ENCODE peak calls at places on chromosome 6, in five cellular contexts. P, X, N, J and H are unnamed samples.

GRCh38 chr6:36545767-36546663 is 1.3 kb downstream of the STK38 start:
- DNase-seq in P (peak), X (no peak), N (peak), J (no peak), H (peak)

GRCh38 chr6:68196645-68197044 is 438.4 kb upstream of the ADGRB3 start:
- DNase-seq in P (no peak), X (no peak), N (peak), J (no peak), H (peak)

GRCh38 chr6:5442946-5443345 is 181.6 kb downstream of the FARS2 start:
- DNase-seq in P (no peak), X (no peak), N (no peak), J (no peak), H (no peak)

GRCh38 chr6:62669831-62670230 is 383.8 kb upstream of the KHDRBS2 start:
- DNase-seq in P (no peak), X (no peak), N (no peak), J (no peak), H (no peak)

GRCh38 chr6:111087106-111087835 is at the start of gene SLC16A10:
- DNase-seq in P (peak), X (no peak), N (peak), J (no peak), H (no peak)

GRCh38 chr6:23334360-23334759 is 765.0 kb downstream of the HDGFL1 start:
- DNase-seq in P (no peak), X (no peak), N (no peak), J (no peak), H (no peak)

GRCh38 chr6:14849224-14849623 is 396.6 kb upstream of the JARID2 start:
- DNase-seq in P (no peak), X (no peak), N (no peak), J (no peak), H (no peak)

GRCh38 chr6:25007269-25007699 is 71.5 kb upstream of the RIPOR2 start:
- DNase-seq in P (peak), X (no peak), N (peak), J (no peak), H (no peak)

GRCh38 chr6:24403501-24403824 is 727 bp downstream of the MRS2 start:
- DNase-seq in P (no peak), X (no peak), N (no peak), J (peak), H (no peak)

GRCh38 chr6:170063851-170064617 is 226.8 kb downstream of the DLL1 start:
- DNase-seq in P (no peak), X (no peak), N (no peak), J (no peak), H (no peak)

GRCh38 chr6:26260791-26261484 is 104.1 kb upstream of the BTN3A2 start:
- DNase-seq in P (no peak), X (no peak), N (no peak), J (no peak), H (no peak)

GRCh38 chr6:90676516-90676915 is 89.6 kb upstream of the MAP3K7 start:
- DNase-seq in P (no peak), X (no peak), N (no peak), J (no peak), H (no peak)

GRCh38 chr6:40997256-40997957 is 41.6 kb downstream of the UNC5CL start:
- DNase-seq in P (no peak), X (peak), N (peak), J (peak), H (peak)

GRCh38 chr6:15675537-15676170 is 12.8 kb upstream of the DTNBP1 start:
- DNase-seq in P (no peak), X (no peak), N (no peak), J (no peak), H (no peak)

GRCh38 chr6:42928748-42929087 is 562 bp upstream of the CNPY3 start:
- DNase-seq in P (no peak), X (no peak), N (no peak), J (no peak), H (no peak)

GRCh38 chr6:21707527-21707926 is 114.0 kb downstream of the SOX4 start:
- DNase-seq in P (no peak), X (no peak), N (peak), J (no peak), H (no peak)

GRCh38 chr6:54103485-54103884 is 7.8 kb upstream of the MLIP start:
- DNase-seq in P (no peak), X (no peak), N (no peak), J (no peak), H (no peak)